ENCODE peak calls at places on chromosome 16, in seven cellular contexts. Q is esophagus squamous epithelium, H is nephron progenitor cell, W is pancreas, L is endothelial cell, G is ovary, B is AG04450. N is an unnamed sample.

GRCh38 chr16:72739577-72739976 is 308.4 kb downstream of the ZFHX3 start:
- DNase-seq in Q (no peak), H (no peak), W (no peak), L (no peak), G (no peak), B (no peak), N (no peak)

GRCh38 chr16:88596477-88596876 is 26.3 kb downstream of the ZC3H18 start:
- DNase-seq in Q (no peak), H (no peak), W (no peak), L (no peak), G (no peak), B (no peak), N (no peak)

GRCh38 chr16:72856797-72857196 is 191.1 kb downstream of the ZFHX3 start:
- DNase-seq in Q (no peak), H (no peak), W (no peak), L (peak), G (no peak), B (no peak), N (no peak)

GRCh38 chr16:10738231-10739077 is 5.2 kb upstream of the NUBP1 start:
- DNase-seq in Q (no peak), H (no peak), W (no peak), L (no peak), G (peak), B (no peak), N (peak)

GRCh38 chr16:88924834-88925539 is 52.0 kb downstream of the CBFA2T3 start:
- DNase-seq in Q (no peak), H (peak), W (peak), L (peak), G (peak), B (peak), N (peak)

GRCh38 chr16:76926595-76926994 is 264.4 kb upstream of the MON1B start:
- DNase-seq in Q (no peak), H (no peak), W (no peak), L (no peak), G (no peak), B (no peak), N (no peak)

GRCh38 chr16:19588661-19589060 is 33.2 kb downstream of the VPS35L start:
- DNase-seq in Q (no peak), H (no peak), W (no peak), L (no peak), G (no peak), B (no peak), N (no peak)

GRCh38 chr16:74984194-74984669 is 691 bp downstream of the WDR59 start:
- DNase-seq in Q (no peak), H (no peak), W (no peak), L (peak), G (no peak), B (no peak), N (no peak)

GRCh38 chr16:86664518-86665318 is 86.4 kb downstream of the FOXL1 start:
- DNase-seq in Q (no peak), H (no peak), W (no peak), L (no peak), G (no peak), B (peak), N (no peak)

GRCh38 chr16:80583466-80583865 is 42.7 kb downstream of the DYNLRB2 start:
- DNase-seq in Q (no peak), H (no peak), W (no peak), L (no peak), G (no peak), B (no peak), N (no peak)

GRCh38 chr16:17460890-17461289 is 9.9 kb downstream of the XYLT1 start:
- DNase-seq in Q (no peak), H (no peak), W (no peak), L (no peak), G (no peak), B (no peak), N (no peak)

GRCh38 chr16:57532251-57532625 is 4.1 kb downstream of the CCDC102A start:
- DNase-seq in Q (no peak), H (no peak), W (no peak), L (no peak), G (no peak), B (no peak), N (peak)

GRCh38 chr16:83669456-83669855 is 138.3 kb upstream of the HSBP1 start:
- DNase-seq in Q (no peak), H (no peak), W (no peak), L (no peak), G (no peak), B (no peak), N (no peak)

GRCh38 chr16:2925951-2926659 is 14.4 kb downstream of the FLYWCH1 start:
- DNase-seq in Q (no peak), H (no peak), W (no peak), L (no peak), G (no peak), B (no peak), N (no peak)

GRCh38 chr16:81846105-81846504 is 67.0 kb downstream of the PLCG2 start:
- DNase-seq in Q (no peak), H (no peak), W (no peak), L (no peak), G (no peak), B (no peak), N (no peak)

GRCh38 chr16:88938119-88938932 is 38.7 kb downstream of the CBFA2T3 start:
- DNase-seq in Q (no peak), H (no peak), W (peak), L (no peak), G (no peak), B (no peak), N (no peak)

GRCh38 chr16:9645911-9646310 is 536.3 kb downstream of the GRIN2A start:
- DNase-seq in Q (no peak), H (no peak), W (no peak), L (no peak), G (no peak), B (no peak), N (no peak)

GRCh38 chr16:886084-886543 is 84.7 kb downstream of the LMF1 start:
- DNase-seq in Q (no peak), H (peak), W (peak), L (peak), G (no peak), B (no peak), N (no peak)

GRCh38 chr16:67594256-67594915 is 32.1 kb downstream of the CTCF start:
- DNase-seq in Q (no peak), H (no peak), W (no peak), L (no peak), G (no peak), B (no peak), N (no peak)

GRCh38 chr16:67594956-67595355 is 32.6 kb downstream of the CTCF start:
- DNase-seq in Q (no peak), H (no peak), W (no peak), L (no peak), G (no peak), B (no peak), N (no peak)

GRCh38 chr16:67593288-67593687 is 31.0 kb downstream of the CTCF start:
- DNase-seq in Q (no peak), H (no peak), W (no peak), L (no peak), G (no peak), B (no peak), N (no peak)

GRCh38 chr16:67598527-67598926 is 36.2 kb downstream of the CTCF start:
- DNase-seq in Q (no peak), H (no peak), W (no peak), L (no peak), G (no peak), B (peak), N (no peak)

GRCh38 chr16:67593701-67594100 is 31.4 kb downstream of the CTCF start:
- DNase-seq in Q (no peak), H (no peak), W (no peak), L (no peak), G (no peak), B (no peak), N (no peak)
- TF ChIP-seq CTCF in Q (no peak), H (no peak), W (no peak), L (no peak), G (no peak), B (no peak), N (no peak)

DNA sequence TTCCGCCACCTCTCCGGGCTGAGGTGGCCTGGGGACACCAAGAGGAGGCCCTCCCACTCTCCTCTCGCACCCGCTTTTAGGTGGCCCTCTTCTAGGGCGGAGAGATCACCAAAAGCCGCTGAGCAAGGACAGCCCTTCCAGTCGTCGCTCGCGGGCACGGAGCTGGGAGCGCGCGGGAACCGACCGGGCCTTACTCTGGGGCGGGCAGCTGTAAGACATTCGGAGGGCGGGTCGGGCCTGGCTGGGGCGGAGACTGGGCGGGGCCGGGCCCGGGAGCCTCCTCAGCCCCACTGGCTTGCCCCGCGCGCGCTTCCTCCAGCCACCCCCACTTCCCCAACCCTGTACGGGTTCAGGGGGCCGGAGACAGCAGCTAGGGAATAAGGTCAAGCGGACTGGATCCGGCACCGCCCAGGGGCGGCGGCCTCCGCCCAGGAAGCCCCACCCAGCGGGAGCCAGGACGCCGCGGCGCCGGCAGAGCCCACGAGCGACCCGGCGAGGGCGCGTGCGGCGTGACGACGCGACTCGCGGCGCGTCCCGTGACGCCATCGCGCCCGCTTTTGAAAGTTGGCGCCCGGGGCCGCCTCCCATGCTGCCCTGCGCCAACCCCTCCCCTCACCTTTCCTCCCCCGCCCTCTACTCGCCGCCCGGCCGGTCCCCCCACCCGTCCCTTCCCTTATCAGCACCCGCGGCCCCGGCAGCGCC is 351 bp upstream of the CTCF start:
- DNase-seq in Q (peak), H (peak), W (peak), L (peak), G (peak), B (peak), N (peak)
- TF ChIP-seq CTCF in Q (no peak), H (no peak), W (no peak), L (no peak), G (no peak), B (no peak), N (no peak)

DNA sequence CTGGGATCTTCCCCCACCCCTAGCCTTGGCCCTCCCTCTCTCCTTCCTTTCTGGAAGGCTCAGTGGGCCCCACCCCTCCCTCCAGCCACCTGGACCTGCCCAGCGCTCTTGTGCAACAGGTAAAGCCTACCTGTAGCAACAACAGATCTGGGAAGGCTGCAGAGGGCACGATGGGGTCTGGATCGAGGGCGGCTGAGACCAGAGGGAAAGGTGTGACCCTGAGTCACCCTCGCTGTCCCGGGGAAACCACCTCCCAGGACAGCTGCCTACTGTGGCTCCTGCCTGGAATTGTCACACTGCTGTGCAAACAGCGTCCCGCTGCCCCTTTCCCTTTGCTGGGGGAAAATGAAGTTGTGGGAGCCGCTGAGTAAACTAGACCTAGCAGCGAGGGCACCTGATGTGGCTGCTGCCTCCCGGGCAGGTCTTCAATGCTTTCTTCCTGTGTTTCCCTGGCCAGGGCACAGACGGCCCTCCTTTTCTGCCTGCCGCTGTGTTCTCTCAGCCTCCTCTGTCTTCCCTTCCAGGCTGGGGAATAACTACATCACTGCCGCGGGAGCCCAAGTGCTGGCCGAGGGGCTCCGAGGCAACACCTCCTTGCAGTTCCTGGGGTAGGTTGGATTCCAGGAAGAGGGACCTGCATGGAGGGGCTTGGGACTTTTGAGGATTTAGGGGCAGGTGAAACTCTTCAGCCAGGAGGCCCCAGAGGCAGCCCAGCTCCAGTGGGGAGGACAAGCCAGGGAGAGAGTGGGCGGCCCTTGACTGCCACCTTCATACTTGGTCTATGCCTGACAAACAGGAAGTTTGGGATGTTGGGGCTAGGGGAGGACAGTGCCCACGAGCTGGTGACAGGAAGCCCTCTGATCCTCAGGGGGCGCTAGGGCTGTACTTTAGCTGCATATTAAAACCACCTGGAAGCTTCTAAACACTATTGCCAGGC is 22.2 kb upstream of the CYLD start:
- DNase-seq in Q (no peak), H (no peak), W (no peak), L (no peak), G (no peak), B (no peak), N (no peak)
- TF ChIP-seq CTCF in Q (no peak), H (no peak), W (no peak), L (no peak), G (no peak), B (no peak), N (no peak)

GRCh38 chr16:66430214-66430613 is 3.1 kb downstream of the BEAN1 start:
- DNase-seq in Q (no peak), H (no peak), W (no peak), L (no peak), G (no peak), B (no peak), N (no peak)

GRCh38 chr16:66427871-66428681 is 981 bp downstream of the BEAN1 start:
- DNase-seq in Q (no peak), H (peak), W (peak), L (peak), G (no peak), B (no peak), N (no peak)

GRCh38 chr16:66428682-66429251 is 1.7 kb downstream of the BEAN1 start:
- DNase-seq in Q (no peak), H (no peak), W (no peak), L (no peak), G (no peak), B (no peak), N (no peak)

GRCh38 chr16:66427451-66427860 is 361 bp downstream of the BEAN1 start:
- DNase-seq in Q (no peak), H (no peak), W (peak), L (no peak), G (no peak), B (no peak), N (no peak)

DNA sequence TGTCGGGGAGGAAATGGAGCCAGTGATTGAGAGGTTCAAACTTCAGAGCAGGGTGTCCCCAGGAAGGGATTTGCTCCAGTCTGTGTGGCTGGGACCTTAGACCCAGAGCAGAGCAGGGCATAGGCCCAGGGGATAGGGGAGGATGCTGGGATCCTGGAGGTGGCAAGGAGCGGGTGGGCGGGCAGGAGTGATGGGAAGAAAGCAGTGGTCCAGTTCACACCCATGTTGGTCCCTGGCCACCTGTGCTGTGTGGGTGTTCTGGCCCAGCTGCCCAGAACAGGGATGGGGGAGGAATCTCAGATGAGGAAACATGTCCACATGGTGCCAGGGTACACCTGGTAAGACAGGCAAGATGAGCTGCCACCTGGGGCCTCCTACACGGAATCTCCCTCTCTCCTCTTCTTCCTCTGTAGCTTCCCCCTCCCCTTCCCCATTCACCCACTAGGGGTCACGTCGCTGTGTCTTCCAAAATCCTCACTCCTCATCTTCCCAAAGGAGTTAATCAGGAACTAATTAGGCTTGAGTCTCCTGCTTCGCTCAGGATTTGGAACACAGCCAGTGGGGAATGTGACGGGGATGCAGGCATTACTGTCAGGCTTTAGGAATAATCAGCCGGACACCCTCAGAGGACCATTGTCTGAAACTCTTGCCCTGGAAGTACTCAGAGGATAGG is 2.3 kb downstream of the BEAN1 start:
- DNase-seq in Q (no peak), H (peak), W (peak), L (no peak), G (no peak), B (no peak), N (no peak)
- TF ChIP-seq CTCF in Q (no peak), H (peak), W (no peak), L (no peak), G (no peak), B (no peak), N (no peak)

DNA sequence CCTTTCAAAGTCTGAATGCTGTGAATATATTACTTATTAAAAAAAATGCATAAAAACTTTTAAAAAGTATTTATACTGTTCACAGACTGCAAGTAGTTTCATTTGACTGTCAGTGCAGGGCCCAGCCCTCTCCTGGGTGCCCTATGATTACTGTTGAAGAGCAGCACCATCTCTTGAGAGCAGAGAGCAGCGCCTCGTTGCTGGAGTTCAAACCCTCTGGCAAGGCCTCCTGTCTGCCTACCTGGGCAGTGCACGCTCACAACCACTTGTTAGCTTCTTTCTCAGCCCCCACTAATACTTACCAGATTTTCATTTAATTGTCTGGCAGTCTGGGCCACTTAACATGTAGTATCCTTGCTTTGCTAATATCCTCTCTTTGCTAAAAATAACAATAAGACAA is 233.4 kb downstream of the PHKB start:
- DNase-seq in Q (no peak), H (no peak), W (no peak), L (no peak), G (no peak), B (no peak), N (no peak)
- TF ChIP-seq CTCF in Q (no peak), H (no peak), W (no peak), L (no peak), G (no peak), B (no peak), N (no peak)

DNA sequence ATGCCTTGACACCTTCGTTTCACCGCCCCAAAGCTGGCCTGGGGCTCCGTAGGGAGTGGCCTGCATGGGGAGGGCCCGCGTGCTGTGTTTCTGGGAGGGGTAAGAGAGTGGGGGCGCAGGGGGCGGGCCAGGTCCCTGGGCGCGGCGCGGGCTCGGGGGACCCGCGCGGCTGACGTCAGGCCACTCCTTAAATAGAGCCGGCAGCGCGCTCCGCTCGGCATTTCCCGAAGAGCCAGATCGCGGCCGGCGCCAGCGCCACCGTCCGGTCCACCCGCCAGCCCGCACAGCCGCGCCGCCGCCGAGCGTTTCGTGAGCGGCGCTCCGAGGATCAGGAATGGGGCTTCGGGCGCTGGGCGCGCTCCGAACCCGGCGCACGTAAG is at the start of gene HS3ST2:
- DNase-seq in Q (no peak), H (peak), W (peak), L (peak), G (no peak), B (no peak), N (no peak)
- TF ChIP-seq CTCF in Q (no peak), H (peak), W (no peak), L (no peak), G (no peak), B (no peak), N (no peak)

DNA sequence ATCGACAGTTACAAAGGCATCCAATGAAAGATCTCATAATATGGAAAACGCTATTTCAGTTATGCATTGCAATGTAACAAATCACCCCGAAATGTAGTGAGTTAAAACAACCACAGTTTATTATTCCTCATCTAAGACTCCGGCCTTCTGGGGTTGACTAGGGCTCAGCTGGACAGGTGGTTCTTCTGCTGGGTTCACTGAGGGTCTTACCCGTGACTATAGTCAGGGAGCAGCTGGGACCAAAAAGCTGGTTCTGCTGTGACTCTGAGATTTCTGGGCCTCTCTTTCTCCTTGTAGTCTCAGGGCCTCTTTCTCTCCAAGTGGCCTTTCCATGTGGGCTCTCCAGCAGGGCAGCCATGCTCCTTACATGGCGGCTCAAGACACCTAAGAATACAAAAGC is 196.0 kb downstream of the IRX3 start:
- DNase-seq in Q (no peak), H (no peak), W (no peak), L (no peak), G (no peak), B (no peak), N (no peak)
- TF ChIP-seq CTCF in Q (no peak), H (no peak), W (no peak), L (no peak), G (no peak), B (no peak), N (no peak)

N was measured in osteocyte.